ENCODE peak calls at places on chromosome 16, in four cellular contexts. One of them, this sample, is unnamed.
A peak's percentile ranks its signal among the peaks of the same experiment; 100 is the strongest.

GRCh38 chr16:28187595-28188004 is 24.2 kb downstream of the XPO6 start:
- DNase-seq in HCEC 1CT: no peak
- DNase-seq in T-helper 2 cell: no peak
- DNase-seq in activated CD8-positive, alpha-beta memory T cell treated with anti-CD3 and anti-CD28 coated beads for 48 hours: no peak
- DNase-seq in this sample: no peak

GRCh38 chr16:2244301-2244700 is 7.1 kb downstream of the ECI1 start:
- DNase-seq in HCEC 1CT: no peak
- DNase-seq in T-helper 2 cell: no peak
- DNase-seq in activated CD8-positive, alpha-beta memory T cell treated with anti-CD3 and anti-CD28 coated beads for 48 hours: no peak
- DNase-seq in this sample: no peak

GRCh38 chr16:6977906-6978305 is 354.7 kb upstream of the RBFOX1 start:
- DNase-seq in HCEC 1CT: no peak
- DNase-seq in T-helper 2 cell: no peak
- DNase-seq in activated CD8-positive, alpha-beta memory T cell treated with anti-CD3 and anti-CD28 coated beads for 48 hours: no peak
- DNase-seq in this sample: no peak

GRCh38 chr16:67517661-67518423 is 10.8 kb upstream of the RIPOR1 start:
- DNase-seq in HCEC 1CT: no peak
- DNase-seq in T-helper 2 cell: no peak
- DNase-seq in activated CD8-positive, alpha-beta memory T cell treated with anti-CD3 and anti-CD28 coated beads for 48 hours: no peak
- DNase-seq in this sample: no peak

GRCh38 chr16:15996432-15997109 is 47.2 kb downstream of the ABCC1 start:
- DNase-seq in HCEC 1CT: peak; percentile 97
- DNase-seq in T-helper 2 cell: no peak
- DNase-seq in activated CD8-positive, alpha-beta memory T cell treated with anti-CD3 and anti-CD28 coated beads for 48 hours: no peak
- DNase-seq in this sample: peak; percentile 73

GRCh38 chr16:2009791-2010510 is at the start of gene ZNF598:
- DNase-seq in HCEC 1CT: peak; percentile 88
- DNase-seq in T-helper 2 cell: peak; percentile 64
- DNase-seq in activated CD8-positive, alpha-beta memory T cell treated with anti-CD3 and anti-CD28 coated beads for 48 hours: no peak
- DNase-seq in this sample: peak; percentile 88

GRCh38 chr16:81374514-81374913 is 59.8 kb downstream of the GAN start:
- DNase-seq in HCEC 1CT: no peak
- DNase-seq in T-helper 2 cell: no peak
- DNase-seq in activated CD8-positive, alpha-beta memory T cell treated with anti-CD3 and anti-CD28 coated beads for 48 hours: no peak
- DNase-seq in this sample: no peak

GRCh38 chr16:3509470-3509928 is 8.7 kb downstream of the CLUAP1 start:
- DNase-seq in HCEC 1CT: no peak
- DNase-seq in T-helper 2 cell: no peak
- DNase-seq in activated CD8-positive, alpha-beta memory T cell treated with anti-CD3 and anti-CD28 coated beads for 48 hours: no peak
- DNase-seq in this sample: no peak

GRCh38 chr16:29730649-29731048 is 15.1 kb downstream of the C16orf54 start:
- DNase-seq in HCEC 1CT: no peak
- DNase-seq in T-helper 2 cell: no peak
- DNase-seq in activated CD8-positive, alpha-beta memory T cell treated with anti-CD3 and anti-CD28 coated beads for 48 hours: no peak
- DNase-seq in this sample: no peak

GRCh38 chr16:23148513-23149266 is 562 bp downstream of the USP31 start:
- DNase-seq in HCEC 1CT: peak; percentile 53
- DNase-seq in T-helper 2 cell: peak; percentile 27
- DNase-seq in activated CD8-positive, alpha-beta memory T cell treated with anti-CD3 and anti-CD28 coated beads for 48 hours: peak; percentile 25
- DNase-seq in this sample: peak; percentile 72

GRCh38 chr16:66580605-66581209 is 1.4 kb downstream of the CMTM2 start:
- DNase-seq in HCEC 1CT: peak; percentile 79
- DNase-seq in T-helper 2 cell: no peak
- DNase-seq in activated CD8-positive, alpha-beta memory T cell treated with anti-CD3 and anti-CD28 coated beads for 48 hours: no peak
- DNase-seq in this sample: no peak